ENCODE peak calls at places on chromosomes 7 and 10, in five cellular contexts. One of them, this sample, is unnamed. For H3K9me3, the result is how much of the 10 kb centered on the place peaks cover.

GRCh38 chr10:70053896-70054641 is 1.4 kb downstream of the MACROH2A2 start:
- DNase-seq in heart left ventricle: peak
- DNase-seq in stomach: no peak
- DNase-seq in prostate gland: no peak
- DNase-seq in A549: peak
- DNase-seq in this sample: no peak

GRCh38 chr10:71735709-71736569 is 16.4 kb upstream of the C10orf105 start:
- DNase-seq in A549: no peak
- DNase-seq in stomach: peak
- DNase-seq in prostate gland: no peak
- DNase-seq in heart left ventricle: no peak
- DNase-seq in this sample: no peak

GRCh38 chr10:84820121-84820520 is 491.7 kb downstream of the CCSER2 start:
- DNase-seq in A549: no peak
- DNase-seq in heart left ventricle: no peak
- DNase-seq in prostate gland: no peak
- DNase-seq in stomach: no peak
- DNase-seq in this sample: no peak

GRCh38 chr7:117051808-117052207 is 98.5 kb downstream of the ST7 start:
- DNase-seq in stomach: no peak
- DNase-seq in A549: no peak
- DNase-seq in heart left ventricle: no peak
- DNase-seq in prostate gland: no peak
- DNase-seq in this sample: no peak

GRCh38 chr7:144670251-144670650 is 165.6 kb downstream of the TPK1 start:
- DNase-seq in heart left ventricle: no peak
- DNase-seq in prostate gland: no peak
- DNase-seq in stomach: no peak
- DNase-seq in A549: no peak
- DNase-seq in this sample: no peak

GRCh38 chr7:154953006-154953684 is 49.8 kb downstream of the PAXIP1 start:
- DNase-seq in A549: peak
- DNase-seq in stomach: peak
- DNase-seq in prostate gland: no peak
- DNase-seq in heart left ventricle: peak
- DNase-seq in this sample: no peak

GRCh38 chr7:101823086-101823485 is 5.7 kb downstream of the CUX1 start:
- DNase-seq in heart left ventricle: no peak
- DNase-seq in A549: no peak
- DNase-seq in prostate gland: peak
- DNase-seq in stomach: peak
- DNase-seq in this sample: no peak

GRCh38 chr7:25569765-25570164 is 341.5 kb upstream of the NPVF start:
- DNase-seq in heart left ventricle: no peak
- DNase-seq in prostate gland: no peak
- DNase-seq in A549: no peak
- DNase-seq in stomach: no peak
- DNase-seq in this sample: no peak

GRCh38 chr10:49539320-49539885 is 482 bp upstream of the ERCC6 start:
- DNase-seq in prostate gland: peak
- DNase-seq in heart left ventricle: peak
- DNase-seq in stomach: peak
- DNase-seq in A549: peak
- DNase-seq in this sample: peak

GRCh38 chr10:69272620-69273019 is 5.7 kb upstream of the HK1 start:
- DNase-seq in heart left ventricle: no peak
- DNase-seq in prostate gland: no peak
- DNase-seq in A549: no peak
- DNase-seq in stomach: no peak
- DNase-seq in this sample: no peak

GRCh38 chr10:32412499-32412853 is 33.5 kb upstream of the CCDC7 start:
- DNase-seq in stomach: no peak
- DNase-seq in heart left ventricle: no peak
- DNase-seq in prostate gland: no peak
- DNase-seq in A549: no peak
- DNase-seq in this sample: no peak

GRCh38 chr7:75729851-75730274 is 8.9 kb downstream of the HIP1 start:
- DNase-seq in heart left ventricle: no peak
- DNase-seq in prostate gland: no peak
- DNase-seq in A549: no peak
- DNase-seq in stomach: no peak
- DNase-seq in this sample: no peak

GRCh38 chr7:99927536-99927935 is 1.9 kb downstream of the GJC3 start:
- DNase-seq in prostate gland: no peak
- DNase-seq in A549: no peak
- DNase-seq in heart left ventricle: no peak
- DNase-seq in stomach: no peak
- DNase-seq in this sample: no peak

GRCh38 chr10:25974897-25975459 is 40.9 kb downstream of the MYO3A start:
- DNase-seq in A549: no peak
- DNase-seq in heart left ventricle: no peak
- DNase-seq in stomach: no peak
- DNase-seq in prostate gland: no peak
- DNase-seq in this sample: no peak

GRCh38 chr7:150716368-150716767 is at the start of gene GIMAP1:
- DNase-seq in heart left ventricle: peak
- DNase-seq in prostate gland: no peak
- DNase-seq in A549: no peak
- DNase-seq in stomach: no peak
- DNase-seq in this sample: no peak
- TF ChIP-seq POLR2A in heart left ventricle: peak
- TF ChIP-seq POLR2A in prostate gland: no peak
- TF ChIP-seq POLR2A in A549: no peak
- TF ChIP-seq POLR2A in stomach: no peak
- TF ChIP-seq POLR2A in this sample: no peak

GRCh38 chr7:138538996-138539644 is 79.1 kb downstream of the TRIM24 start:
- DNase-seq in stomach: no peak
- DNase-seq in heart left ventricle: no peak
- DNase-seq in prostate gland: no peak
- DNase-seq in A549: no peak
- DNase-seq in this sample: no peak
- H3K9me3 ChIP-seq in stomach: under half
- H3K9me3 ChIP-seq in heart left ventricle: under half
- H3K9me3 ChIP-seq in prostate gland: under half
- H3K9me3 ChIP-seq in A549: under half
- H3K9me3 ChIP-seq in this sample: under half

GRCh38 chr7:73699370-73700069 is 16.1 kb downstream of the BUD23 start:
- DNase-seq in prostate gland: no peak
- DNase-seq in stomach: no peak
- DNase-seq in heart left ventricle: no peak
- DNase-seq in A549: no peak
- DNase-seq in this sample: no peak
- TF ChIP-seq POLR2A in prostate gland: no peak
- TF ChIP-seq POLR2A in stomach: no peak
- TF ChIP-seq POLR2A in heart left ventricle: no peak
- TF ChIP-seq POLR2A in A549: no peak
- TF ChIP-seq POLR2A in this sample: no peak

GRCh38 chr10:54064215-54064614 is 736.8 kb downstream of the PCDH15 start:
- DNase-seq in heart left ventricle: no peak
- DNase-seq in prostate gland: no peak
- DNase-seq in stomach: no peak
- DNase-seq in A549: no peak
- DNase-seq in this sample: no peak

GRCh38 chr10:54063514-54063913 is 737.5 kb downstream of the PCDH15 start:
- DNase-seq in prostate gland: no peak
- DNase-seq in stomach: no peak
- DNase-seq in heart left ventricle: no peak
- DNase-seq in A549: no peak
- DNase-seq in this sample: no peak

GRCh38 chr10:54066646-54067045 is 734.4 kb downstream of the PCDH15 start:
- DNase-seq in stomach: no peak
- DNase-seq in heart left ventricle: no peak
- DNase-seq in A549: no peak
- DNase-seq in prostate gland: no peak
- DNase-seq in this sample: no peak

GRCh38 chr10:54067361-54067760 is 733.7 kb downstream of the PCDH15 start:
- DNase-seq in heart left ventricle: no peak
- DNase-seq in A549: no peak
- DNase-seq in prostate gland: no peak
- DNase-seq in stomach: no peak
- DNase-seq in this sample: no peak

GRCh38 chr10:54065106-54065505 is 735.9 kb downstream of the PCDH15 start:
- DNase-seq in prostate gland: no peak
- DNase-seq in heart left ventricle: no peak
- DNase-seq in A549: no peak
- DNase-seq in stomach: no peak
- DNase-seq in this sample: no peak
- H3K9me3 ChIP-seq in prostate gland: under half
- H3K9me3 ChIP-seq in heart left ventricle: under half
- H3K9me3 ChIP-seq in A549: under half
- H3K9me3 ChIP-seq in stomach: under half
- H3K9me3 ChIP-seq in this sample: under half

GRCh38 chr10:102146971-102147428 is 5.2 kb upstream of the NOLC1 start:
- DNase-seq in heart left ventricle: no peak
- DNase-seq in prostate gland: no peak
- DNase-seq in A549: no peak
- DNase-seq in stomach: no peak
- DNase-seq in this sample: no peak
- TF ChIP-seq POLR2A in heart left ventricle: no peak
- TF ChIP-seq POLR2A in prostate gland: no peak
- TF ChIP-seq POLR2A in A549: no peak
- TF ChIP-seq POLR2A in stomach: no peak
- TF ChIP-seq POLR2A in this sample: no peak

DNA sequence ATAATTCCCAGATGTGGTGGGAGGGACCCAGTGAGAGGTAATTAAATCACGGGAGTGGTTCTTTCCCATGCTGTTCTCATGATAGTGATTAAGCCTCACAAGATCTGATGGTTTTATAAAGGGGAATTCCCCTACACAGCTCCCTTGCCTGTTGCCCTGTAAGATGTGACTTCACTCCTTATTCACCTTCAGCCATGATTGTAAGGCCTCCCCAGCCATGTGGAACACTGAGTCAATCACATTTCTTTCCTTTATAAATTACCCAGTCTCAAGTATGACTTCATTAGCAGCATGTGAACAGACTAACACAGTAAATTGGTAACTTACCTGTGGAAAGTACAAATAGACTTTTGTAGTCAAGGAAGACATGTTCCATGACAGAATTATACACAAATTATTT is 55.2 kb downstream of the ZNF716 start:
- DNase-seq in stomach: no peak
- DNase-seq in A549: no peak
- DNase-seq in heart left ventricle: no peak
- DNase-seq in prostate gland: no peak
- DNase-seq in this sample: no peak
- H3K9me3 ChIP-seq in stomach: half or more
- H3K9me3 ChIP-seq in A549: under half
- H3K9me3 ChIP-seq in heart left ventricle: under half
- H3K9me3 ChIP-seq in prostate gland: under half
- H3K9me3 ChIP-seq in this sample: under half

DNA sequence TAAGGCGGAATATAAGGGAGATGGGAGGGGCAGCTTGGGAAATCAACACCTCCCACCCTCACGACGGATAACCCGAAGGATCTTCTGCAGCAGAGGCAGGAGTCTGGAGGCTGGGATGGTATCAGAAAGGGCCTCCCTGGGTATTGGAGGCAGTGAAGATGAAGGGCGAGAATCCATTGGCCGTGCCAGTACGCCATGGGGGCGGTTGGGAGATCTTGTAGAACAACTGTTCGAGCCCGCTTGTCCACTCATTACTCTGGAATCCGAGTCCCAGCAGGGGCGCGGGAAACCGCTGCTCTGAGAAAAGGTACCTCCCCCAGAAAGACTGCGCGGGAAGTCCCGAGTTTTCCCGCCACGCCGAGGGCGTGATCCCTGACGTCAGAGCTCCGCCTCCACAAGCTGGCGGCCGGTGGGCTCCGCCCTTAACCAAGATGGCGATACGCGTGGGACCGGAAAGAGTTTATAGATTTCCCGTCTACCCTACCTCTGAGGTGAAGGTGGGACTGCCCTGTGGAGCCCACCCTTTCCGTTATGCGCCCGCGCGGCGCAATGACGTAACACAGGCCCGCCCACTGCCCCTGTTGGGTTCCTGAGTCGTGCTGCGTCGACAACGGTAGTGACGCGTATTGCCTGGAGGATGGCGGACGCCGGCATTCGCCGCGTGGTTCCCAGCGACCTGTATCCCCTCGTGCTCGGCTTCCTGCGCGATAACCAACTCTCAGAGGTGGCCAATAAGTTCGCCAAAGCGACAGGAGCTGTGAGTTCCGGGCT is at the start of gene NOLC1:
- DNase-seq in stomach: peak
- DNase-seq in prostate gland: peak
- DNase-seq in heart left ventricle: peak
- DNase-seq in A549: peak
- DNase-seq in this sample: peak
- TF ChIP-seq POLR2A in stomach: no peak
- TF ChIP-seq POLR2A in prostate gland: peak
- TF ChIP-seq POLR2A in heart left ventricle: peak
- TF ChIP-seq POLR2A in A549: peak
- TF ChIP-seq POLR2A in this sample: peak

DNA sequence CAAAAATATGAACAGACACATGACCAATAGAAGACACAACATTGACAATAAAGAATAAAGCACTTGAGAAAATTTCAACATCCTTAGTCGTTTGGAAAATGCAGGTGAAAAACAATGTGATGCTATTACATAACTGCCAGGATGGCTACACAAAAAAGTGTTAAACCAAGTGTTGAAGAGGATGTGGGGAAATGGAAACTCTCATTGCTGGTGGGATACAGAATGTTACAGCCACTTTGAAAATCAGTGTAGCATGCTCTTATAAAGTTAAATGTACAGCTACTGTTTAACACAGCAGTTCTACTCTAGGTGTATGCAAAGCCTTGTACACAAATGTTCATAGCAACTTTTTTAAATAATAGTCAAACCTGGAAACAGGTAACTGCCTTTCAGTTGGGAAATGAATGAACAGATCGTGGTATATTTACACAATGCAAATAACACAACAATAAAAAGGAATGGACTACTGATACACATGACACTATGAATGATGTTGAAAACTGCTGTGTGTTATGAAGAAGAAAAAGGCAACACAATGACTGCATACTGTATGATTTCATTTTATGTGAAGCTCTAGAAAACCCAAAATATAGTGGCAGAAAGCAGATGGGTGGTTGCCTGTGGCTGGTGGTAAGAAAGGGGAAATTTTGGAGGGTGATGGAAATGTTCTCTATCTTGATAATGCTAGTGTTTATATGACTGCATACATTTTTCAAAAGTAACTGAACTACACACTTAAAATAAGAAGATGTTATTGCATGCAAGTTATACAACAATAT is 102.2 kb upstream of the VIPR2 start:
- DNase-seq in heart left ventricle: no peak
- DNase-seq in stomach: no peak
- DNase-seq in A549: no peak
- DNase-seq in prostate gland: no peak
- DNase-seq in this sample: no peak
- H3K9me3 ChIP-seq in heart left ventricle: under half
- H3K9me3 ChIP-seq in stomach: under half
- H3K9me3 ChIP-seq in A549: under half
- H3K9me3 ChIP-seq in prostate gland: under half
- H3K9me3 ChIP-seq in this sample: under half